ENCODE peak calls at places on chromosomes 13 and 19, in four cellular contexts. B is transverse colon, Z is mesenchymal stem cell, N is psoas muscle. D is an unnamed sample.
A peak's percentile ranks its signal among the peaks of the same experiment; 100 is the strongest.

GRCh38 chr19:49666120-49666444 is 349 bp downstream of the BCL2L12 start:
- DNase-seq in B (no peak), Z (no peak), N (no peak), D (no peak)

GRCh38 chr13:97934590-97934989 is 18.9 kb upstream of the IPO5 start:
- DNase-seq in B (no peak), Z (no peak), N (no peak), D (no peak)

GRCh38 chr19:45884682-45885555 is 1.0 kb downstream of the IRF2BP1 start:
- DNase-seq in B (no peak), Z (no peak), N (peak; percentile 62), D (no peak)

GRCh38 chr13:24148414-24149305 is 11.9 kb upstream of the SPATA13 start:
- DNase-seq in B (peak; percentile 62), Z (peak; percentile 99), N (no peak), D (no peak)

GRCh38 chr19:37594982-37595382 is 306 bp downstream of the ZNF540 start:
- DNase-seq in B (peak; percentile 66), Z (no peak), N (peak; percentile 81), D (no peak)

GRCh38 chr19:32233885-32234284 is 111.5 kb upstream of the ZNF507 start:
- DNase-seq in B (no peak), Z (no peak), N (no peak), D (no peak)

GRCh38 chr19:40907968-40908735 is 26.1 kb upstream of the CYP2A7 start:
- DNase-seq in B (no peak), Z (no peak), N (peak; percentile 54), D (peak; percentile 9)

GRCh38 chr13:33129094-33129832 is 113.0 kb downstream of the KL start:
- DNase-seq in B (no peak), Z (no peak), N (no peak), D (no peak)

GRCh38 chr13:114099191-114099590 is 33.2 kb downstream of the RASA3 start:
- DNase-seq in B (peak; percentile 60), Z (peak; percentile 99), N (peak; percentile 94), D (no peak)

GRCh38 chr13:24680258-24680920 is at the start of gene ATP12A:
- DNase-seq in B (peak; percentile 42), Z (no peak), N (no peak), D (no peak)

GRCh38 chr13:31444266-31444862 is 244.6 kb downstream of the B3GLCT start:
- DNase-seq in B (no peak), Z (no peak), N (peak; percentile 59), D (no peak)

GRCh38 chr13:64078480-64078936 is 2662.9 kb upstream of the PCDH20 start:
- DNase-seq in B (no peak), Z (no peak), N (no peak), D (no peak)

GRCh38 chr19:58009301-58009665 is 6.7 kb upstream of the ZNF606 start:
- DNase-seq in B (no peak), Z (no peak), N (no peak), D (no peak)

GRCh38 chr13:113080901-113081521 is 24.6 kb upstream of the F7 start:
- DNase-seq in B (no peak), Z (no peak), N (peak; percentile 38), D (no peak)

GRCh38 chr13:22828081-22828480 is 352.7 kb upstream of the SGCG start:
- DNase-seq in B (no peak), Z (peak; percentile 17), N (no peak), D (no peak)

GRCh38 chr19:54248016-54248601 is 5.5 kb upstream of the LILRA6 start:
- DNase-seq in B (peak; percentile 36), Z (no peak), N (peak; percentile 64), D (peak; percentile 12)

GRCh38 chr13:46197299-46197975 is 14.3 kb upstream of the LRRC63 start:
- DNase-seq in B (no peak), Z (peak; percentile 5), N (no peak), D (no peak)

GRCh38 chr19:50356691-50357177 is 8.7 kb downstream of the NAPSA start:
- DNase-seq in B (no peak), Z (no peak), N (no peak), D (no peak)

GRCh38 chr13:98994896-98995295 is 17.0 kb upstream of the DOCK9 start:
- DNase-seq in B (no peak), Z (no peak), N (no peak), D (peak; percentile 88)

GRCh38 chr13:26656919-26657318 is 99.4 kb downstream of the WASF3 start:
- DNase-seq in B (no peak), Z (peak; percentile 73), N (no peak), D (peak; percentile 37)

GRCh38 chr19:45025264-45025663 is 13.6 kb upstream of the CLASRP start:
- DNase-seq in B (no peak), Z (no peak), N (no peak), D (no peak)

GRCh38 chr19:54470276-54470887 is 2.7 kb downstream of the CDC42EP5 start:
- DNase-seq in B (no peak), Z (no peak), N (no peak), D (no peak)

GRCh38 chr19:1250374-1251232 is 2.2 kb downstream of the MIDN start:
- DNase-seq in B (peak; percentile 76), Z (peak; percentile 76), N (peak; percentile 81), D (peak; percentile 64)

GRCh38 chr19:17473041-17473440 is 2.7 kb downstream of the SLC27A1 start:
- DNase-seq in B (no peak), Z (peak; percentile 62), N (no peak), D (no peak)

GRCh38 chr13:100828226-100828625 is 153.6 kb upstream of the TMTC4 start:
- DNase-seq in B (no peak), Z (no peak), N (no peak), D (peak; percentile 5)

GRCh38 chr13:108227651-108228272 is 9.6 kb downstream of the ABHD13 start:
- DNase-seq in B (no peak), Z (peak; percentile 46), N (no peak), D (peak; percentile 37)

GRCh38 chr19:49596407-49596806 is 5.4 kb downstream of the PRR12 start:
- DNase-seq in B (no peak), Z (no peak), N (no peak), D (no peak)

DNA sequence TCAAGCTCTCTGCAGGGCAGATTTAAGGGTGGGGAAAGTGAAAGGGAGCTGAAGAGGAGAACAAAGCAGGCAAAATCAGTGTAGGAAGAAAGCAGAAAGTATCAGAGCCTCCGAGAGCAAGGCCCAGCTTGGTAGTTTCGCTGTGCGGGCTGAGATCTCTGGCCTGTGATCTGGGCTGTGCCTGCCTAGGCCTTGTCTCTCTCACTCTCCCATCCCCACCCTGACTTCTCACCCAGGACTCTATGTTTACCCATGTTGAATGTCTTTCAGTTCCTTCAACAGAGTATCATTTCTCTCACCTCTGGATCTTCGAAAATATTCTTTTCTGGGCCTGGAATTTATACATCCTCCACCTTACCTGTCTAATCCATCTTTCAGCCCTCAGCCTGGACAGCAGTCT is 391.3 kb downstream of the FOXO1 start:
- DNase-seq in B (no peak), Z (no peak), N (no peak), D (no peak)
- H3K4me3 ChIP-seq in B (no peak overlapping the region), Z (no peak overlapping the region), N (no peak overlapping the region), D (no peak overlapping the region)

GRCh38 chr19:42349378-42350107 is 24.1 kb downstream of the MEGF8 start:
- DNase-seq in B (no peak), Z (no peak), N (no peak), D (no peak)

GRCh38 chr19:42352893-42353259 is 27.4 kb downstream of the MEGF8 start:
- DNase-seq in B (no peak), Z (no peak), N (no peak), D (no peak)

GRCh38 chr19:42352216-42352892 is 26.9 kb downstream of the MEGF8 start:
- DNase-seq in B (no peak), Z (peak; percentile 6), N (no peak), D (peak; percentile 30)

GRCh38 chr19:42350417-42350816 is 25.0 kb downstream of the MEGF8 start:
- DNase-seq in B (no peak), Z (no peak), N (no peak), D (no peak)

DNA sequence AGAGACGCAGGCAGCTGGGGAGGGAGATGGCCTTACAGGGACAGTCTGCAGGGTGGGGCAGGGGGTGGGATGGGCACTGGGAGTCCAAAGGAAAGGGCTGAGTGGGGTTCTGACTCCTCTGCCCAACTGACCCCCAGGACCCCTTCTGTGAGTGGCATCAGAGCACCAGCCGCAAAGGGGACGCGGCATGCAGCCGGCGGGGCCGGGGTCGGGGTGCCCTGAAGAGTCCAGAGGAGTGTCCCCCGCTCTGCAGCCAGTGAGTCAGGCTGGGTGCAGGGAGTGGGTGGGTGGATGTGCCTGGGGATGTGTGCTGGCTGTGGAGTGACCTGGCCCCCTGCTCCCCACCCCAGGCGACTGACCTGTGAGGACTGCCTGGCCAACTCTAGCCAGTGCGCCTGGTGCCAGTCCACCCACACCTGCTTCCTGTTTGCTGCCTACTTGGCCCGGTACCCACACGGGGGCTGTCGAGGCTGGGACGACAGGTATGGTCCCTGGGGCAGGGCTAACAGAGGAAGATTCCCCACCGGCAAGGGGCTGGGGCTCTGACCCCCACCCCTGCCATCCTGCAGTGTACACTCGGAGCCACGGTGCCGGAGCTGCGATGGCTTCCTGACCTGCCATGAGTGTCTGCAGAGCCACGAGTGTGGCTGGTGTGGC is 25.8 kb downstream of the MEGF8 start:
- DNase-seq in B (no peak), Z (no peak), N (no peak), D (no peak)
- H3K4me3 ChIP-seq in B (no peak overlapping the region), Z (no peak overlapping the region), N (no peak overlapping the region), D (no peak overlapping the region)

DNA sequence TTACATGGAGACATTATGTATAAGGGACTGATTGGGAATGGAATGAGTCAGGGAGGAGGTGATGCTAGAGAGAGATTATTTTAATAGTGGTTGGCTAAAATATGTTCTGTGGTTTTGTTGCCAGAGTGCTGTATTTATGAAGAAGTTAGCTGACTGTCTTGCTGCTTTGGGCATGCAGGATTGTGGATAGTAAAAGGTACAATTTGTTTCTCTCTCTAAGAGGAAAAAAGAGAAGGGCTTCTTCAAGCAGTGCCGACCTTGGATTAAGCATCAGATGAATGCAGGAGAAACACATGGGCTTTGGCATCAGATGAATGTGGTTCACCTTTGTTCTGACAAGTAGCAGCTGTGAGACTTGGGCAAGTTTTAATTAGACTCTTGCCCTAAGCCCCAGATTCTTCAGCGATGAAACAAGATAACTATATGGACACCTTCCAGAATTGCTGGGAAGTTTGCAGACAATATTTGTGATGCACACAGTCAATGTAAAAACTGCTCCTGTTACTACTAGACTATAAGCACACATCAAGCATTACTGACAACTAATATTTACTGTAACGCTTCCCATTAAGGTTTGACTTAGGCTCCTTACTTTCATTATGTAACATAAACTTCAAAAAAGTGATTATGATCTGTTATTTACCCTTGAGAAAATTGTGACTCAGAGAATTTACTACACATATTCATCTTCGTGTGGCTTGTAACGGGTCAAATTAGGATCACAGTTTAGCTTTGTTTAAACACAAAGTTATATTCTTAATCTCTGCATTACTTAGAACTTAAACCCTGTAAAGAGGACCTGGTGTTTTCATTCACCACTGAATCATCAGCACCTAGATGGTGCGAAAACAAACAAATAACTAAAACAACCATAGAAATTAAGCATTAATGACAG is 824.0 kb downstream of the PCDH9 start:
- DNase-seq in B (no peak), Z (peak; percentile 62), N (no peak), D (no peak)
- H3K4me3 ChIP-seq in B (no peak overlapping the region), Z (peak overlapping the region; percentile 50), N (no peak overlapping the region), D (no peak overlapping the region)

DNA sequence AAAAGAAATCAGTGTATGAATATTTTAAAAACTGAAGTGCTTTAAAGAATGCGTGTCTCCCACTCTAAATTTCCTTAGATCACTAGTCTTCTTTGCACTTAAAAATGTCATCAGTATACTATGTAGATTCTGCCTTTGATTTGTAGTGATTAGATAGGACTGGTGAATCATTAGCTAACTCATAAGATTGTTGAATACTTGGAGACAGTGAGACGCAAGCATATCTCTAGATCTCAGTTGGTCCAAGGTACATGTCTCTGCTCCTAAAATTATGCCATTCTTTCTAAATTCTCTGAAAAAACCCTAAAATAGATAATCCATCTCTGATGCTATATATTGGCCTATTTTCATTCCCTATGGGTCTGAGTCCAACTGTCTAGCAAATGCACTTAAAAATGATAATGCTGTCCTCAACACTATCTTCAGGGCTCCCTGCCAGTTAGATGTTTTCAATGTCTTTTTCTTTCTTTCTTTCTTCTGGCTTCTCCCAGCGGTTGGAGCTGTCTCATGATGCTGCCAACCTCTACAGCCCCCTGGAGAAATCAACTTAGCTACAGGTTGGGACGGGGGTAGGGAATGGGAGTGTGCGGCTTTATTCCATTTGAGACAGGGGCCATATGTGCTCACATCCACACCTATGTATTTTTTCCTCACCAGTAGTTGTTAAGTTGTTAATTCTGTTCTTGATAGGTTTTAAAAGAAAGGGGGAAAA is 301.0 kb downstream of the NDFIP2 start:
- DNase-seq in B (no peak), Z (peak; percentile 52), N (no peak), D (no peak)
- H3K4me3 ChIP-seq in B (no peak overlapping the region), Z (no peak overlapping the region), N (no peak overlapping the region), D (no peak overlapping the region)

D was measured in Jurkat, Clone E6-1.